ENCODE peak calls at places on chromosomes 11 and 22, in four cellular contexts. N, Q, U and J are unnamed samples. For H3K4me1, the result is how much of the 10 kb centered on the place peaks cover.

GRCh38 chr11:6055569-6055968 is 25.0 kb upstream of the OR56A1 start:
- DNase-seq in N (no peak), Q (no peak), U (no peak), J (no peak)

GRCh38 chr11:41309716-41310115 is 149.7 kb downstream of the LRRC4C start:
- DNase-seq in Q (no peak), U (no peak), N (peak), J (peak)

GRCh38 chr11:12275818-12276217 is 101.6 kb upstream of the PARVA start:
- DNase-seq in U (no peak), N (no peak), Q (no peak), J (no peak)

GRCh38 chr11:17256512-17256911 is 20.0 kb upstream of the NUCB2 start:
- DNase-seq in U (peak), Q (no peak), N (no peak), J (no peak)

GRCh38 chr11:83938148-83938547 is 652.0 kb upstream of the CCDC90B start:
- DNase-seq in N (no peak), U (no peak), Q (no peak), J (no peak)

GRCh38 chr11:67484847-67485311 is 2.1 kb downstream of the AIP start:
- DNase-seq in N (no peak), Q (peak), U (no peak), J (no peak)

GRCh38 chr11:105935791-105936190 is 86.2 kb downstream of the MSANTD4 start:
- DNase-seq in U (no peak), Q (no peak), N (peak), J (no peak)

GRCh38 chr11:61599968-61600710 is 19.3 kb upstream of the SYT7 start:
- DNase-seq in Q (no peak), N (no peak), U (no peak), J (no peak)

GRCh38 chr11:60607483-60607882 is 91.9 kb upstream of the MS4A8 start:
- DNase-seq in Q (no peak), N (no peak), U (no peak), J (no peak)

DNA sequence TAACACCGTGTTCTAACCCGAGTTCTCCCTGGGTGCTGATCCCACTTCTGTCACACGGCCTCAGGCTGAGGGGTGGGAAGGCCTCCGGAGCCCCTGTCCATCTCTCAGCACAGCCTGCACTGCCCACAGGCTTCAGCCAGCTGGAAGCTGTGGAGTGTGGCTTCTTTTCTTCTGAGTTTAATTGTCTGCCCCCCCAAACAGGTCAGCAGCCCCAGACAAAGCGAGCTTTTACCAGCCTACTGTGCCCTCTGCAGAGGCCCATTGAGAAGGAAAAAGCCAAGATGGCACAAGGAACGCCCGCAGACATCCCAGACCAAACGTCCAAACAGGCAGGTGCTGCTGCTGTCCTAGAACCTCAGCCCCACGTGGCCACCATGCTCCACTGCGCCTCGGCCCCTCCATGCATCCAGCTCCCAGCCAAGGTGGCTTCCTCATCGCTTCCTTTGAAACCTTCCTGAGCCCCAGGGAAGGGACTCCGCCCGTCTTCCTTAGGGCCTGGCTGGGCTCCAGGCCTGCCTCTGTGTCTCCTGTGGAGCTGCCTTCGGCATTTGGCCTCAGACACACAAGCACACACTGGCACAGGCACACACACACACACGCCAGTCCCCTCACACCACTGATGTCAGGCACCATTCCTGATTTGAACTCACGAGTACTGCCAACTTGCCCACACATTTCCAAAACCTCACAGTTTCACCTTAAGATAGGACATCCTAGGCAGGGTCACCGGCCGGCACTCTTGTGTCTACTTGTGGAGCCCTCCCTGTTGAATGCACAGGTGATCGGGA is 1.7 kb downstream of the MOB2 start:
- DNase-seq in N (no peak), Q (peak), U (no peak), J (peak)
- H3K4me1 ChIP-seq in N (under half), Q (under half), U (under half), J (under half)

GRCh38 chr22:24541681-24542515 is 13.0 kb downstream of the GUCD1 start:
- DNase-seq in N (no peak), Q (peak), U (no peak), J (no peak)

GRCh38 chr22:24540470-24540869 is 14.5 kb downstream of the GUCD1 start:
- DNase-seq in N (no peak), U (no peak), Q (peak), J (no peak)

GRCh38 chr22:24535348-24535747 is 19.6 kb downstream of the GUCD1 start:
- DNase-seq in N (no peak), U (no peak), Q (no peak), J (peak)

GRCh38 chr22:24532075-24532474 is 22.9 kb downstream of the GUCD1 start:
- DNase-seq in U (no peak), N (no peak), Q (no peak), J (peak)

GRCh38 chr22:24536089-24536488 is 18.8 kb downstream of the GUCD1 start:
- DNase-seq in N (no peak), U (no peak), Q (peak), J (peak)
- H3K27ac ChIP-seq in N (no peak), U (no peak), Q (no peak), J (no peak)

DNA sequence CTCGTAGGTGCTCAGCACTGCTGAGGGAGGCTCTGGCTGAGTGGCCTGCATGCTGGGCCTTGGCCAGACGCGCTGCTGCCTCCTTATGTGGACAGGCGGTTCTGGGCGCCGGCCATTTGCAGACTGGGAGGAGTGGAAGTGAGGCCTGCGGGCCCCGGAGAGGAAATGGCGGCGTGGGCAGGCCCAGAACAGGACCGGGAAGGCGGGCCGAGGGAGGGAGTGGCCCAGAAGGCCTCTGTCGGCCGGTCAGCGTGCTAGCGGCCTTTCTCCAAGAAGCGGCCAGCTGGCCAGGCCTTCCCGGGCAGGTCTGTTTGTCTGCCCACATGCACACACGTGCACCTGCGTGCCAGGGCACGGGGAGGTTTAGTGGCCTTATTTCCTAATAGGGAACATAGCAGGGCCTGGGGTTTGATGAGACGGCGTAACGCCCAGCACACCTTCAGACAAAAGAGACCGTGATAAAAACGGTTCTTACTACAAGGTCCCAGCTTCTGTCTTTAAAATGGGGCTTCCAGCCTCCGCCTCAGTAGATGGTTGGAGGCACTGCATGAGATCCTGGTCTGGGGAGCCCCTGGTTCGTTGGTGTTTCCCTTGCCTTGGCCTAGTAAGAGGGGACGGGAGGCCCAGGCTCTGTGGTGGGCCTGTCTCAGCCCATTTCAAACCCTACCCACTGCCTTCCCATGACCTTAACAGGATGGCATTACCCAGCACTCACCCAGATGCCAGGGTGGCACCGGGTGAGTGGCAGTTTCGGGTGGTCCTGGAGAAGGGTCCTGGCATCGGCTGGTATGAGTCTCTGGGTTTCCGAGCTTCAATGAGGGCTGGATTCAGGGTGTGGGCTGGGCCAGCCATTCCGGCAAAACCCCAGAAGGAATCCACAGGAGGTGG is 65.1 kb upstream of the PPARA start:
- DNase-seq in U (peak), Q (peak), N (no peak), J (no peak)
- H3K4me1 ChIP-seq in U (half or more), Q (under half), N (under half), J (under half)

DNA sequence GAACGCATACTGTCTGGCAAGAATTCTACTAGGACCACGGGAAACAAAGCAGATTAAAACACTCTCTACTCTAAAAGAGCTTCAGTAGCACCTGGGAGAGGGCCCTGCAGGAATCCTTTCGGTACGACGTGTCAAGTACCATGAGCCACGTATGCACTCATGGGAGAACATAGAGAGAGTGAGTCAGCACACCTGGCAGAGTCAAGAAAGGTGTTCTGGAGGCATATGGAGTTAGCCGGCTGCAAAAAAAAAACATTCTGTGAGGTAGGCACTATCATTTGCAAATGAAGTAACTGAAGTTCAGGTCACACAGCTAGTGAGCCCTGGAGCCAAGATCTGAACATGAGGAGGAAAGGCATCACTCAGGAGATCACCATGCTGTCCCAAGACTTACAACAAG is 71.1 kb upstream of the BID start:
- DNase-seq in Q (no peak), N (no peak), U (no peak), J (no peak)
- H3K27ac ChIP-seq in Q (no peak), N (no peak), U (no peak), J (peak)

GRCh38 chr22:28600546-28601143 is 79.0 kb downstream of the TTC28 start:
- DNase-seq in U (peak), Q (no peak), N (peak), J (peak)

GRCh38 chr22:28594076-28594783 is 85.4 kb downstream of the TTC28 start:
- DNase-seq in Q (no peak), N (no peak), U (peak), J (no peak)

GRCh38 chr22:28594784-28595324 is 84.8 kb downstream of the TTC28 start:
- DNase-seq in U (peak), N (peak), Q (no peak), J (peak)

GRCh38 chr22:28599693-28600092 is 79.9 kb downstream of the TTC28 start:
- DNase-seq in N (no peak), Q (no peak), U (no peak), J (no peak)

GRCh38 chr22:28597665-28598064 is 82.0 kb downstream of the TTC28 start:
- DNase-seq in Q (no peak), U (no peak), N (no peak), J (no peak)
- H3K4me1 ChIP-seq in Q (under half), U (under half), N (under half), J (under half)